ENCODE peak calls at places on chromosomes 7 and 10, in eight cellular contexts. C is CD8-positive, alpha-beta T cell; J is fibroblast of villous mesenchyme; D is HEK293T; W is NCI-H345; P is T-cell; H is activated naive CD4-positive, alpha-beta T cell treated with anti-CD3 and anti-CD28 coated beads for 36 hours; B is adrenal gland. F is an unnamed sample.

GRCh38 chr7:121328508-121329459 is at the start of gene WNT16:
- DNase-seq in P (no peak), D (no peak), W (no peak), H (no peak), C (no peak), J (no peak), B (no peak), F (peak)

GRCh38 chr10:133276435-133277201 is at the start of gene ADAM8:
- DNase-seq in P (peak), W (peak), B (no peak), D (no peak), J (no peak), C (no peak), H (peak), F (peak)

GRCh38 chr10:80545258-80545881 is 7.7 kb downstream of the SH2D4B start:
- DNase-seq in W (no peak), B (no peak), C (no peak), D (peak), P (no peak), H (no peak), J (no peak), F (no peak)

GRCh38 chr7:2805213-2806003 is 38.7 kb downstream of the GNA12 start:
- DNase-seq in J (peak), P (no peak), D (no peak), W (no peak), B (peak), H (no peak), C (no peak), F (peak)

GRCh38 chr7:151579642-151580041 is 59.9 kb upstream of the RHEB start:
- DNase-seq in D (no peak), B (no peak), W (no peak), H (no peak), C (no peak), P (no peak), J (peak), F (no peak)

GRCh38 chr10:77554996-77555397 is 82.6 kb downstream of the KCNMA1 start:
- DNase-seq in C (no peak), D (no peak), P (no peak), H (no peak), B (peak), W (no peak), J (no peak), F (no peak)

GRCh38 chr7:43138710-43139601 is 26.5 kb downstream of the HECW1 start:
- DNase-seq in B (no peak), J (no peak), C (no peak), D (no peak), H (no peak), W (no peak), P (no peak), F (peak)

GRCh38 chr10:129978322-129978721 is 14.2 kb upstream of the EBF3 start:
- DNase-seq in C (no peak), P (no peak), H (no peak), J (no peak), W (no peak), D (no peak), B (no peak), F (no peak)

GRCh38 chr10:132273966-132274365 is 33.8 kb downstream of the STK32C start:
- DNase-seq in C (no peak), P (no peak), H (no peak), D (no peak), W (no peak), J (no peak), B (no peak), F (no peak)